ENCODE peak calls at places on chromosomes 4 and X, in nine cellular contexts. I, K, J, H, U, N, R, C and A are unnamed samples. For H3K4me1, the result is how much of the 10 kb centered on the place peaks cover.

GRCh38 chr4:73776363-73776762 is 36.0 kb downstream of the CXCL8 start:
- DNase-seq in I (peak), K (no peak), J (no peak), H (peak), U (peak), N (peak), R (no peak), C (no peak), A (peak)

GRCh38 chr4:84698962-84699671 is 116.2 kb downstream of the CDS1 start:
- DNase-seq in I (no peak), K (no peak), J (no peak), H (no peak), U (no peak), N (no peak), R (no peak), C (no peak), A (peak)

GRCh38 chr4:94515365-94515764 is 63.6 kb downstream of the PDLIM5 start:
- DNase-seq in I (no peak), K (no peak), J (no peak), H (no peak), U (no peak), N (no peak), R (no peak), C (no peak), A (no peak)

GRCh38 chr4:32884198-32884597 is 2164.0 kb downstream of the PCDH7 start:
- DNase-seq in I (no peak), K (no peak), J (no peak), H (no peak), U (no peak), N (no peak), R (no peak), C (no peak), A (no peak)

GRCh38 chr4:84914686-84915395 is 51.6 kb downstream of the WDFY3 start:
- DNase-seq in I (no peak), K (no peak), J (no peak), H (no peak), U (no peak), N (no peak), R (no peak), C (no peak), A (no peak)

GRCh38 chr4:174080361-174080760 is 203.1 kb downstream of the FBXO8 start:
- DNase-seq in I (no peak), K (no peak), J (no peak), H (peak), U (no peak), N (no peak), R (no peak), C (no peak), A (no peak)

GRCh38 chr4:22670953-22671352 is 21.8 kb upstream of the GBA3 start:
- DNase-seq in I (no peak), K (no peak), J (no peak), H (peak), U (no peak), N (no peak), R (no peak), C (no peak), A (no peak)

GRCh38 chr4:87975466-87975865 is at the start of gene SPP1:
- DNase-seq in I (no peak), K (no peak), J (no peak), H (peak), U (peak), N (no peak), R (no peak), C (no peak), A (no peak)

GRCh38 chrX:136202889-136203288 is 48.3 kb downstream of the MAP7D3 start:
- DNase-seq in I (peak), K (no peak), J (no peak), H (peak), U (no peak), N (no peak), R (no peak), C (no peak), A (no peak)

GRCh38 chr4:125315571-125316390 is 1.0 kb downstream of the FAT4 start:
- DNase-seq in I (peak), K (no peak), J (peak), H (peak), U (peak), N (peak), R (peak), C (no peak), A (peak)
- H3K27ac ChIP-seq in I (peak), K (no peak), J (no peak), H (peak), U (peak), N (peak), R (peak), C (no peak), A (peak)

GRCh38 chrX:1593286-1594271 is 2.2 kb downstream of the AKAP17A start:
- DNase-seq in I (no peak), K (no peak), J (no peak), H (no peak), U (no peak), N (no peak), R (no peak), C (no peak), A (no peak)
- H3K4me3 ChIP-seq in I (no peak), K (no peak), J (no peak), H (peak), U (no peak), N (peak), R (peak), C (peak), A (peak)

GRCh38 chr4:82761249-82761648 is 37.3 kb downstream of the SCD5 start:
- DNase-seq in I (no peak), K (no peak), J (no peak), H (no peak), U (no peak), N (no peak), R (no peak), C (no peak), A (no peak)
- H3K4me1 ChIP-seq in I (under half), K (under half), J (under half), H (under half), U (under half), N (under half), R (under half), C (under half), A (under half)

GRCh38 chr4:6924361-6924779 is 14.7 kb downstream of the TBC1D14 start:
- DNase-seq in I (no peak), K (no peak), J (no peak), H (no peak), U (no peak), N (peak), R (no peak), C (no peak), A (no peak)
- H3K27ac ChIP-seq in I (no peak), K (no peak), J (no peak), H (no peak), U (no peak), N (peak), R (peak), C (no peak), A (peak)

DNA sequence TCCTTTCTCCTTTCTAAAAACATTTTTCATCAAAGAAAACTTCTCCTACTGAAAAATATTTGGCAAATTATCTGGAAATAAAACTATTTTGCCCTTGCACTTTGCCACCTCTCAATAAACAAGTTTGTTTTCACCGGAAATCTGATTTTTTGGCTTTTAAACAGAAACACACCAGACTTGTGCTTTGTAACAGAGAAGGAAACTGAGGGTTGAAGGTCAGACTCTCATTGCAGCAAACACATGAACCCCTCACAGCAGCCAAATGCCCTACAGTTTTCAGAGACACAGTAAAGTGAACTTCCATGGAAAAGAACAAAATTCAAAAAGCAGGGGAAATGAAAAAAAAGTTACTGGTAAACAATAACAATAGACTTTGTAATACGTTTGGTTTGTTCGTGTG is 95.6 kb upstream of the WDR17 start:
- DNase-seq in I (peak), K (no peak), J (no peak), H (no peak), U (no peak), N (no peak), R (no peak), C (no peak), A (no peak)
- H3K4me3 ChIP-seq in I (no peak), K (no peak), J (no peak), H (no peak), U (no peak), N (no peak), R (no peak), C (no peak), A (no peak)

GRCh38 chr4:152928286-152928685 is 7.8 kb upstream of the FHDC1 start:
- DNase-seq in I (no peak), K (no peak), J (no peak), H (no peak), U (no peak), N (no peak), R (no peak), C (no peak), A (no peak)
- H3K4me1 ChIP-seq in I (under half), K (under half), J (under half), H (under half), U (under half), N (under half), R (under half), C (under half), A (under half)

DNA sequence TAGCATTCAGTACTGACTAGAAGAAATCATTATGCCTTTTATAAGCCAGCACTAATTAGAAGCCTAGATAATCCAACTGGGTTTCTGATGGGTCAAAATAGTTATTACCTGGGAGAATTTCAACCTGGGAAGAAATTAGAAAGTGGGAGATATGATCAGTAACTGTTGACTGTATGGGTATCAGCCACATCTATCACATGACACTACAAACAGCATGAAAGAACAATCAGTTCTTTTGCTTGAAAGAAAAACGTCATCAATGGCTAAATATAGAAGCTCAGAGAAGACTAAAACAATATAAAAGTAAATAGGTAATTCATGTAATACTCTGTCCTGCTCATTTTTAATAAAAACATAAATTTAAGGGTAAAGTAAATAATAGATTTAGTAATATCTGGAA is 145.1 kb downstream of the CAMK2D start:
- DNase-seq in I (no peak), K (peak), J (no peak), H (no peak), U (no peak), N (no peak), R (no peak), C (no peak), A (peak)
- H3K27ac ChIP-seq in I (no peak), K (no peak), J (no peak), H (no peak), U (no peak), N (peak), R (peak), C (no peak), A (no peak)

DNA sequence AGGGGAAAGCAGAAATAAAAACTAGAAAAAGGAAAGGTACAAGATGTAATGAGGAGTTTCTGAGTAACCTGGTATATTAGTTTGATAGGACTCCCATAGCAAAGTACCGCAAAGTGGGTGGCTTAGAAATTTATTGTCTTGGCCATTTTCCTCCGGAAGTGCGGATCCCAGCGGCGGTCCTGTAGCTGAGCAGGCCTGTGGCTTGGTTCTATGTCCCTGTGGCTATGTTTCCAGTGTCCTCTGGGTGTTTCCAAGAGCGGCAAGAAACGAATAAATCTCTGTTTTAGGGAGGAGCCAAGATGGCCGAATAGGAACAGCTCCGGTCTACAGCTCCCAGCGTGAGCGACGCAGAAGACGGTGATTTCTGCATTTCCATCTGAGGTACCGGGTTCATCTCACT is 44.0 kb upstream of the LDB2 start:
- DNase-seq in I (no peak), K (no peak), J (no peak), H (no peak), U (no peak), N (no peak), R (no peak), C (no peak), A (no peak)
- H3K4me3 ChIP-seq in I (no peak), K (no peak), J (no peak), H (no peak), U (no peak), N (no peak), R (no peak), C (no peak), A (no peak)